ENCODE peak calls at places on chromosome 18, in seven cellular contexts. K is AG10803, H is cardiac fibroblast, I is upper lobe of right lung, M is pancreas, A is PC-3, P is HFF-Myc. G is an unnamed sample.

GRCh38 chr18:63477972-63478371 is 1.2 kb downstream of the SERPINB5 start:
- DNase-seq in P (no peak), M (no peak), A (peak), H (peak), I (no peak), K (no peak), G (no peak)

GRCh38 chr18:48777737-48778111 is 173.0 kb downstream of the SMAD7 start:
- DNase-seq in H (peak), A (peak), M (no peak), K (no peak), I (no peak), P (no peak), G (no peak)

GRCh38 chr18:34651586-34652369 is 58.3 kb upstream of the DTNA start:
- DNase-seq in M (no peak), K (no peak), A (peak), P (no peak), H (no peak), I (no peak), G (no peak)

GRCh38 chr18:37161491-37161890 is 332.6 kb downstream of the KIAA1328 start:
- DNase-seq in M (no peak), K (no peak), A (no peak), I (no peak), H (no peak), P (no peak), G (no peak)

GRCh38 chr18:55552498-55553189 is 35.3 kb downstream of the TCF4 start:
- DNase-seq in K (no peak), H (no peak), I (no peak), P (no peak), A (no peak), M (no peak), G (no peak)

GRCh38 chr18:13006731-13007550 is 15.8 kb downstream of the CEP192 start:
- DNase-seq in A (no peak), I (no peak), P (no peak), M (no peak), K (peak), H (no peak), G (no peak)

GRCh38 chr18:55466789-55467188 is 121.2 kb downstream of the TCF4 start:
- DNase-seq in H (no peak), A (no peak), M (no peak), I (no peak), P (no peak), K (no peak), G (no peak)

GRCh38 chr18:8177330-8178016 is 431.8 kb upstream of the RAB12 start:
- DNase-seq in I (no peak), A (peak), H (peak), K (peak), M (peak), P (no peak), G (no peak)

GRCh38 chr18:57430983-57431382 is 4.2 kb upstream of the ONECUT2 start:
- DNase-seq in P (no peak), A (no peak), I (no peak), K (no peak), H (no peak), M (no peak), G (no peak)

GRCh38 chr18:60893331-60894114 is 439.7 kb upstream of the CDH20 start:
- DNase-seq in H (no peak), K (no peak), I (no peak), M (no peak), P (no peak), A (no peak), G (no peak)

GRCh38 chr18:23133860-23134779 is 1.2 kb upstream of the CABLES1 start:
- DNase-seq in K (no peak), M (peak), A (peak), I (peak), P (no peak), H (no peak), G (no peak)

DNA sequence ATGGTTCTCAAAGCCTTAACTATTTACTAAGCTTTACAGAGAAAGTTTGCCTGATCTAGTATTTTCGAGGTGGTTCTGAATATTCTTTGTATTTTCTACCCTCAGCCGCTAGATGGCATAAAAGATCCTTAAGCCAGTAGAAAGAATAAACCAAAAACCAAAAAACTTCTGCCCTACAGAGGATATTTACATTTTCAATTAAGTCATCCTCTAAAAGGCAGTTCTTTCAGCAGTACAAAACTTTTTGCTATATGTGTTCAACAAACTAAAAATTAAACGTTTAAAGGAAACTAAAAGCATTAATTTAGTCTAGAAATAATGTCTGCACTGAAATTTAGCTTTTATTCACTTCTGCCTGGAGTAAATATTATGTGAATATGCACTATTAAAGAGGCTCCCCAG is 297.5 kb downstream of the PIEZO2 start:
- DNase-seq in M (no peak), K (peak), P (peak), H (peak), I (no peak), A (peak), G (no peak)
- TF ChIP-seq CTCF in M (peak), K (peak), P (peak), H (peak), I (peak), A (peak), G (peak)

GRCh38 chr18:79405781-79406575 is 10.2 kb downstream of the NFATC1 start:
- DNase-seq in I (peak), A (no peak), K (no peak), P (no peak), H (no peak), M (peak), G (peak)
- H3K4me3 ChIP-seq in I (peak), A (peak), K (no peak), P (no peak), H (no peak), M (no peak), G (no peak)

GRCh38 chr18:43420950-43421349 is 143.7 kb upstream of the SYT4 start:
- DNase-seq in P (no peak), H (no peak), M (no peak), I (no peak), K (no peak), A (no peak), G (no peak)
- TF ChIP-seq CTCF in P (no peak), H (peak), M (no peak), I (no peak), K (no peak), A (peak), G (peak)

DNA sequence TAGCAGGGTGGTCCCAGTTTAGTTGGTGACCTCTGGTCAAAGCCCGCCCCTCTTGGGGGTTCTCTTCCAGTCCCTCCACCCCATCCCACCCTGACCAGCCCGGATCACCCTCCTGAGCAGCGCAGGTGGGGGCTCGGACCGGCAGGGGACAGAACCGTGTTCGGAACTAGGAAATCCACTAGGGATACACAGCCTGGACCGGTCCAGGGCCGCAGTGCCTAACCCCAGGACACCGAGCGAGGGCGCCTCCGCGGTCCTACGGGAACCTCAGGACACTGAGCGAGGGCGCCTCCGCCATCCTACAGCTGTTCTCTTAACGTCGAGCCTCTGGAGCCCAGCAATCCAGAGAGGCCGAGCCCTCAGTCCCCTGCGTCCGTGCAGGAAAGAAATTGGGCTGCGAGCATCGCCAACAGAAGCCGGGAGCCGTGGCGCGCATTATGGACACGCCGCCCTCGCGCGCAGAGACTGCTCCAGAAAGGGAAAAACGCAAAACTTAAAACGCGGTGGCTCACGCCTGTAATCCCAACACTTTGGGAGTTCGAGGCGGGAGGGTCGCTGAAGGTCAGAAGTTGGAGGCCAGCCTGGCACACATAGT is 8.5 kb downstream of the RAX start:
- DNase-seq in K (no peak), M (no peak), I (no peak), H (no peak), P (no peak), A (no peak), G (no peak)
- H3K4me3 ChIP-seq in K (no peak), M (no peak), I (no peak), H (no peak), P (no peak), A (no peak), G (no peak)

GRCh38 chr18:45277870-45278269 is 337.4 kb upstream of the SLC14A2 start:
- DNase-seq in P (no peak), K (no peak), I (no peak), M (no peak), A (peak), H (no peak), G (no peak)

GRCh38 chr18:45285251-45285650 is 330.0 kb upstream of the SLC14A2 start:
- DNase-seq in A (no peak), M (no peak), I (no peak), K (no peak), H (no peak), P (no peak), G (no peak)

GRCh38 chr18:45280486-45281263 is 334.6 kb upstream of the SLC14A2 start:
- DNase-seq in H (no peak), A (no peak), P (no peak), K (no peak), I (no peak), M (no peak), G (no peak)

GRCh38 chr18:45284174-45284573 is 331.1 kb upstream of the SLC14A2 start:
- DNase-seq in I (no peak), A (no peak), K (no peak), H (no peak), P (no peak), M (no peak), G (no peak)

DNA sequence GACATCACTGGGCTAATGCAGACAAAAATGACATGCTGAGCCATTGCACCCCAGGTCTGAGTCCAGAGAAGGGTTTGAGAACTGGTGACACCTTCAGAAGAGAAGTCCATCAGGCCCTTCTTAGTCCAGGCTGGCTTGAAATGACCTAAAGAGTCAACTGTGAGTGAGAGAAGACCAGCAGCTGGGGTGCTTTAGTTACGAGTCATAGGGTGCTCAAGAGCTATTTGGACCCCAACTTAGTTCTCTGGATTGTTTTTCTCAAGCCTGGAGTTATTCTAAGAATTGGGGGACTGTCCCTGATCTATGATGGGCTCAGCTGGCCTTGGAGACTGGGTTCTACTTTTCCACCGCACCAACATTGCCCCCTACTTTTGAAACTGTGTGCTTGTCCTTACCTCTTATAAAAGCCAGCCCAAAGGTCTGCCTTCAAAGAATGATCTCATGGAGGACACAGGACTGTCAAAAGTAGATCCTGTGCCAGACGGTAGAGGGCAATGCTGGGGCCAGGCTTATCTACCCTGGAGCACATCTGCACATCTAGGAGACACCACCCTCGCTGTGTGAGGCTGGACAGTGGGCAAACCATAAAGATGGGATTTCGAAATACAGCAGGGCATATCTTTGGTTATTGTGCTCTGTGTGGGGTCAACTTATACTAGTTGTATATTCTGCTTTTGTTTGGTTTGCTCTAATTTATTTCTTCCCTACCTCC is 333.0 kb upstream of the SLC14A2 start:
- DNase-seq in A (no peak), I (no peak), H (no peak), P (no peak), M (no peak), K (no peak), G (no peak)
- TF ChIP-seq CTCF in A (peak), I (no peak), H (no peak), P (no peak), M (no peak), K (peak), G (no peak)

DNA sequence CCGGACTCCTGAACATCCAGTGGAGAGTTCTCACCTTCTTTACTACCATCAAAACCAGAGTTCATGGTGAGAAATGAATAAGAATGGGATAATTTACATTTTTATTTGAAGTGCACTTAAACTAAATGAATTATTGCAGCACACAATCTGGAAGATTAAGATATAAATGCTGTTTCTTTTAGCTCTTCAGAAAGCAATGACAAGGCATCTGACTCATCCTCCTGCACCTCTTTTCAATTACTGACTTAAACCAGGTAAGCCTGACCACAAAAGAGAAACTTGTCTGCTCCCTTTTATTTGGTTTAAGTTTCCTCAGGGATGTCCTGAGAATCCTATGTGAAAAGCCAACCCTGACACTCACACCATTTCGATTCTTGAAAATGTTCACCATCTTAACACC is 720 bp upstream of the DSC2 start:
- DNase-seq in A (peak), H (no peak), K (no peak), M (no peak), P (no peak), I (no peak), G (no peak)
- H3K4me3 ChIP-seq in A (peak), H (no peak), K (no peak), M (no peak), P (no peak), I (no peak), G (no peak)

GRCh38 chr18:74963820-74964446 is 245.0 kb downstream of the PTGR3 start:
- DNase-seq in I (no peak), P (peak), K (peak), H (peak), A (peak), M (peak), G (no peak)
- TF ChIP-seq CTCF in I (peak), P (peak), K (peak), H (peak), A (peak), M (no peak), G (peak)

GRCh38 chr18:50398099-50398498 is 23.3 kb downstream of the SKA1 start:
- DNase-seq in P (no peak), M (no peak), I (no peak), A (no peak), H (no peak), K (no peak), G (no peak)
- H3K4me3 ChIP-seq in P (no peak), M (no peak), I (no peak), A (no peak), H (no peak), K (no peak), G (no peak)